ENCODE peak calls at places on chromosomes 4 and X, in ten cellular contexts. One of them, this sample, is unnamed.

GRCh38 chrX:20452487-20452886 is 185.8 kb upstream of the RPS6KA3 start:
- DNase-seq in progenitor cell of endocrine pancreas: no peak
- DNase-seq in astrocyte of the cerebellum: no peak
- DNase-seq in esophagus squamous epithelium: no peak
- DNase-seq in fibroblast of lung: no peak
- DNase-seq in A549: no peak
- DNase-seq in WTC11: no peak
- DNase-seq in AG04449: no peak
- DNase-seq in body of pancreas: no peak
- DNase-seq in GM23338: no peak
- DNase-seq in this sample: no peak

GRCh38 chr4:181150173-181150572 is 1093.0 kb upstream of the TENM3 start:
- DNase-seq in progenitor cell of endocrine pancreas: no peak
- DNase-seq in astrocyte of the cerebellum: peak
- DNase-seq in esophagus squamous epithelium: no peak
- DNase-seq in fibroblast of lung: peak
- DNase-seq in A549: no peak
- DNase-seq in WTC11: no peak
- DNase-seq in AG04449: no peak
- DNase-seq in body of pancreas: no peak
- DNase-seq in GM23338: no peak
- DNase-seq in this sample: no peak

GRCh38 chrX:53294024-53294648 is 12.8 kb upstream of the IQSEC2 start:
- DNase-seq in progenitor cell of endocrine pancreas: no peak
- DNase-seq in astrocyte of the cerebellum: no peak
- DNase-seq in esophagus squamous epithelium: no peak
- DNase-seq in fibroblast of lung: no peak
- DNase-seq in A549: peak
- DNase-seq in WTC11: no peak
- DNase-seq in AG04449: no peak
- DNase-seq in body of pancreas: no peak
- DNase-seq in GM23338: no peak
- DNase-seq in this sample: no peak

GRCh38 chr4:173046818-173047217 is 121.8 kb upstream of the GALNT7 start:
- DNase-seq in progenitor cell of endocrine pancreas: no peak
- DNase-seq in astrocyte of the cerebellum: no peak
- DNase-seq in esophagus squamous epithelium: no peak
- DNase-seq in fibroblast of lung: peak
- DNase-seq in A549: no peak
- DNase-seq in WTC11: no peak
- DNase-seq in AG04449: no peak
- DNase-seq in body of pancreas: no peak
- DNase-seq in GM23338: no peak
- DNase-seq in this sample: peak

GRCh38 chrX:12777670-12778069 is 13.5 kb upstream of the PRPS2 start:
- DNase-seq in progenitor cell of endocrine pancreas: no peak
- DNase-seq in astrocyte of the cerebellum: no peak
- DNase-seq in esophagus squamous epithelium: no peak
- DNase-seq in fibroblast of lung: no peak
- DNase-seq in A549: peak
- DNase-seq in WTC11: no peak
- DNase-seq in AG04449: no peak
- DNase-seq in body of pancreas: no peak
- DNase-seq in GM23338: no peak
- DNase-seq in this sample: no peak

GRCh38 chrX:15269120-15269519 is 763 bp downstream of the ASB9 start:
- DNase-seq in progenitor cell of endocrine pancreas: no peak
- DNase-seq in astrocyte of the cerebellum: no peak
- DNase-seq in esophagus squamous epithelium: no peak
- DNase-seq in fibroblast of lung: no peak
- DNase-seq in A549: peak
- DNase-seq in WTC11: no peak
- DNase-seq in AG04449: no peak
- DNase-seq in body of pancreas: no peak
- DNase-seq in GM23338: no peak
- DNase-seq in this sample: no peak

GRCh38 chrX:151680805-151681204 is 14.5 kb upstream of the PRRG3 start:
- DNase-seq in progenitor cell of endocrine pancreas: peak
- DNase-seq in astrocyte of the cerebellum: peak
- DNase-seq in esophagus squamous epithelium: no peak
- DNase-seq in fibroblast of lung: no peak
- DNase-seq in A549: peak
- DNase-seq in WTC11: peak
- DNase-seq in AG04449: no peak
- DNase-seq in body of pancreas: peak
- DNase-seq in GM23338: peak
- DNase-seq in this sample: peak

GRCh38 chr4:154120277-154120676 is 331.4 kb upstream of the SFRP2 start:
- DNase-seq in progenitor cell of endocrine pancreas: no peak
- DNase-seq in astrocyte of the cerebellum: no peak
- DNase-seq in esophagus squamous epithelium: no peak
- DNase-seq in fibroblast of lung: no peak
- DNase-seq in A549: no peak
- DNase-seq in WTC11: no peak
- DNase-seq in AG04449: no peak
- DNase-seq in body of pancreas: no peak
- DNase-seq in GM23338: no peak
- DNase-seq in this sample: no peak

GRCh38 chrX:18210470-18210869 is 10.2 kb downstream of the BEND2 start:
- DNase-seq in progenitor cell of endocrine pancreas: no peak
- DNase-seq in astrocyte of the cerebellum: peak
- DNase-seq in esophagus squamous epithelium: no peak
- DNase-seq in fibroblast of lung: peak
- DNase-seq in A549: peak
- DNase-seq in WTC11: no peak
- DNase-seq in AG04449: no peak
- DNase-seq in body of pancreas: no peak
- DNase-seq in GM23338: peak
- DNase-seq in this sample: no peak

GRCh38 chrX:125203737-125204578 is 115.7 kb upstream of the TEX13C start:
- DNase-seq in progenitor cell of endocrine pancreas: peak
- DNase-seq in astrocyte of the cerebellum: peak
- DNase-seq in esophagus squamous epithelium: no peak
- DNase-seq in fibroblast of lung: peak
- DNase-seq in A549: peak
- DNase-seq in WTC11: peak
- DNase-seq in AG04449: no peak
- DNase-seq in body of pancreas: peak
- DNase-seq in GM23338: peak
- DNase-seq in this sample: peak

GRCh38 chr4:132180020-132180427 is 969.1 kb upstream of the PCDH10 start:
- DNase-seq in progenitor cell of endocrine pancreas: no peak
- DNase-seq in astrocyte of the cerebellum: peak
- DNase-seq in esophagus squamous epithelium: no peak
- DNase-seq in fibroblast of lung: peak
- DNase-seq in A549: no peak
- DNase-seq in WTC11: no peak
- DNase-seq in AG04449: peak
- DNase-seq in body of pancreas: no peak
- DNase-seq in GM23338: no peak
- DNase-seq in this sample: no peak

DNA sequence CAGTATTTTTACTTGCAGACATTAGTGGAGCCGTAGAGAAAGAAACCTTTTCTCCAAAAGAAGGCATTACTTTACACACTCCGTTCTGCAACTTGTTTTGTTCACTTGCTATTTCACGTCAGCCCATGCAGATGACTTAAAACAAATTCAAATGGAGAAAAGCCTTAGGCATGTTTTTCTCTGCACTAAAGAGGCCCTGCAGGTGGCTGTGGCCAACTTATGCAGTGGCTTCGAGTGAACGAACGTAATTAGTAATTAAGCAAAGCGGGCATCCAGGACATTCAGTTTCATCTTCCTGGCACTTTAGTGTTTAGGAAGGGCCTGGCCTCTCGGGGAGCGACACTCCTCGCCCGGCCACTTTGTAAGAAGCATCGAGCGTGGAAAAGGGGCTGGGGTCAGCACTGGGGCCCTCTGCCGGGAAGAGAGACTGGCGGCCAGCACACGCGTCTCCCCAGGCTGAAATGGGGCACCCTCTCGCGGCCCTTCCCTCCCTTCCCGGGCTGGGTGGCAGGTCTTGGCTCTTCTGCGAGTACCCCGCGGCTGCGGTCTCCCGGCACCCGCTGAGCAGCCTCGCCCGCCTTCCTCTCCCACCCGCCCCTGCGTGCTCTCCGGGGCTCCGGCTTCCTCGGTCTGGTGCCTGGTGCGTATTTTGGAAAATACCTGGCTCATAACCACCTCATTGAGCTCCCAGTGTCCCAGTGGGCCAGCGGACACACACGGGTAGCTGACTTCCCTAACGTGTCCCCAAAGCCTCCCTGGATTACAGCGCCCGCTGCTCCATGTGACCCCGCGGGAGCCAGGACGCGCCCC is 706 bp upstream of the CYP4V2 start:
- DNase-seq in progenitor cell of endocrine pancreas: peak
- DNase-seq in astrocyte of the cerebellum: no peak
- DNase-seq in esophagus squamous epithelium: no peak
- DNase-seq in fibroblast of lung: peak
- DNase-seq in A549: no peak
- DNase-seq in WTC11: peak
- DNase-seq in AG04449: no peak
- DNase-seq in body of pancreas: peak
- DNase-seq in GM23338: peak
- DNase-seq in this sample: peak
- TF ChIP-seq CTCF in progenitor cell of endocrine pancreas: peak
- TF ChIP-seq CTCF in astrocyte of the cerebellum: peak
- TF ChIP-seq CTCF in esophagus squamous epithelium: no peak
- TF ChIP-seq CTCF in fibroblast of lung: no peak
- TF ChIP-seq CTCF in A549: no peak
- TF ChIP-seq CTCF in WTC11: no peak
- TF ChIP-seq CTCF in AG04449: peak
- TF ChIP-seq CTCF in body of pancreas: no peak
- TF ChIP-seq CTCF in GM23338: no peak
- TF ChIP-seq CTCF in this sample: no peak

GRCh38 chr4:80221161-80221560 is 23.9 kb downstream of the PRDM8 start:
- DNase-seq in progenitor cell of endocrine pancreas: no peak
- DNase-seq in astrocyte of the cerebellum: no peak
- DNase-seq in esophagus squamous epithelium: no peak
- DNase-seq in fibroblast of lung: peak
- DNase-seq in A549: no peak
- DNase-seq in WTC11: no peak
- DNase-seq in AG04449: no peak
- DNase-seq in body of pancreas: no peak
- DNase-seq in GM23338: no peak
- DNase-seq in this sample: no peak
- TF ChIP-seq CTCF in progenitor cell of endocrine pancreas: peak
- TF ChIP-seq CTCF in astrocyte of the cerebellum: peak
- TF ChIP-seq CTCF in esophagus squamous epithelium: no peak
- TF ChIP-seq CTCF in fibroblast of lung: no peak
- TF ChIP-seq CTCF in A549: peak
- TF ChIP-seq CTCF in WTC11: no peak
- TF ChIP-seq CTCF in AG04449: peak
- TF ChIP-seq CTCF in body of pancreas: no peak
- TF ChIP-seq CTCF in GM23338: no peak
- TF ChIP-seq CTCF in this sample: peak

GRCh38 chr4:8112036-8112576 is 46.5 kb downstream of the ABLIM2 start:
- DNase-seq in progenitor cell of endocrine pancreas: no peak
- DNase-seq in astrocyte of the cerebellum: no peak
- DNase-seq in esophagus squamous epithelium: no peak
- DNase-seq in fibroblast of lung: no peak
- DNase-seq in A549: no peak
- DNase-seq in WTC11: no peak
- DNase-seq in AG04449: no peak
- DNase-seq in body of pancreas: no peak
- DNase-seq in GM23338: peak
- DNase-seq in this sample: no peak
- TF ChIP-seq CTCF in progenitor cell of endocrine pancreas: no peak
- TF ChIP-seq CTCF in astrocyte of the cerebellum: no peak
- TF ChIP-seq CTCF in esophagus squamous epithelium: no peak
- TF ChIP-seq CTCF in fibroblast of lung: no peak
- TF ChIP-seq CTCF in A549: no peak
- TF ChIP-seq CTCF in WTC11: no peak
- TF ChIP-seq CTCF in AG04449: no peak
- TF ChIP-seq CTCF in body of pancreas: no peak
- TF ChIP-seq CTCF in GM23338: no peak
- TF ChIP-seq CTCF in this sample: no peak

DNA sequence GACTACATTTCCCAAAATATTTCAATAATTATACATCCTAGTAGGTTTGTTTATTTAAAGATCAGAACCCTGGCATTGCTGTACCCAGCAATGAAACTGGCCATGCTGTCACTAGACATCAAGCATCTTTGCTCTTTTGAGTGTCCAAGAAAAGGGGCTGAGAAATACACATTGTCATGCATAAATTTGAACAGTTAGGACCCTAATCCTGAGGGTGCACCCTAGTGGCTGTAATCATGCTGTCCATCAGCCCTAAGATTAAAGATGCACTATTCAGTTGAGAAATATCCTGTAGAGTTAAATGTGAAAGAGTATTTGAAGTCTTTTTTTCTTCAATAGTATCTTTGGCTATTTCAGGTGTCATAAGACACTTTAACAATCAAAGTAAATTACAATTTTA is 108.8 kb downstream of the NFKB1 start:
- DNase-seq in progenitor cell of endocrine pancreas: no peak
- DNase-seq in astrocyte of the cerebellum: no peak
- DNase-seq in esophagus squamous epithelium: no peak
- DNase-seq in fibroblast of lung: no peak
- DNase-seq in A549: no peak
- DNase-seq in WTC11: no peak
- DNase-seq in AG04449: no peak
- DNase-seq in body of pancreas: no peak
- DNase-seq in GM23338: no peak
- DNase-seq in this sample: no peak
- TF ChIP-seq CTCF in progenitor cell of endocrine pancreas: no peak
- TF ChIP-seq CTCF in astrocyte of the cerebellum: peak
- TF ChIP-seq CTCF in esophagus squamous epithelium: no peak
- TF ChIP-seq CTCF in fibroblast of lung: peak
- TF ChIP-seq CTCF in A549: peak
- TF ChIP-seq CTCF in WTC11: no peak
- TF ChIP-seq CTCF in AG04449: peak
- TF ChIP-seq CTCF in body of pancreas: no peak
- TF ChIP-seq CTCF in GM23338: peak
- TF ChIP-seq CTCF in this sample: no peak

DNA sequence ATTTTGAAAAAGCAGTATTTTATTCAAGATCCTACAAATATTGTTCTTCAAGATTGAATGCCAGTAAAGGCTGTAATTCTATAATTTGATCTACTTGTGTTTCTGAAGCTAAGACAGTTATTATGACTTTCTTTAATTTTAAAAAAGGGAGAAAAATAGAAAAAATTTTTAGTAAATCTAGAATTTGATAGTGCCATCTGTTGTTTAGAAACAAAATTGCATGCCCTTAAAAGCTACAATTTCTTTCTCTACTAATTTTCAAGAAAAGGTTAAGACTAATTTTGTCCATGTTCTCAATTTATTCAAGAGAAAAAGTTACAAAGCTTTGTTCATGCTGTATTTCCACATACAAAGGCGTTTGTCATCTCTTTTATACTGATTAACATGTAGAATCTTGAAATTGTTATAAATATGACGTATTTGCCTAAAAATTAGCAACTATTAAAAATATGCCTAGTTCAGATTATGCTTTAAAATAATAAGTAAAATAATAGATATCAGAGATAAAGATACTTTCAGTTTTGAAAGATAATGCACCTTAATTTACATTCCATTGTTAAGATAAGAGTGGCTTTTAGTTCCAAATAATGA is 25.6 kb upstream of the MMRN1 start:
- DNase-seq in progenitor cell of endocrine pancreas: no peak
- DNase-seq in astrocyte of the cerebellum: peak
- DNase-seq in esophagus squamous epithelium: no peak
- DNase-seq in fibroblast of lung: no peak
- DNase-seq in A549: no peak
- DNase-seq in WTC11: no peak
- DNase-seq in AG04449: no peak
- DNase-seq in body of pancreas: no peak
- DNase-seq in GM23338: no peak
- DNase-seq in this sample: no peak
- TF ChIP-seq CTCF in progenitor cell of endocrine pancreas: peak
- TF ChIP-seq CTCF in astrocyte of the cerebellum: peak
- TF ChIP-seq CTCF in esophagus squamous epithelium: no peak
- TF ChIP-seq CTCF in fibroblast of lung: no peak
- TF ChIP-seq CTCF in A549: no peak
- TF ChIP-seq CTCF in WTC11: peak
- TF ChIP-seq CTCF in AG04449: no peak
- TF ChIP-seq CTCF in body of pancreas: peak
- TF ChIP-seq CTCF in GM23338: no peak
- TF ChIP-seq CTCF in this sample: peak

This sample was measured in nephron progenitor cell.